ENCODE peak calls at places on chromosomes 16 and 17, in seven cellular contexts. P is Peyer's patch, K is GM23248, S is H1, I is transverse colon, E is OCI-LY7, J is heart left ventricle. F is an unnamed sample.

GRCh38 chr16:4053663-4054479 is 62.4 kb downstream of the ADCY9 start:
- DNase-seq in E (no peak), P (peak), I (peak), J (no peak), K (peak), S (no peak), F (no peak)

GRCh38 chr16:89143201-89143741 is 28.3 kb upstream of the CDH15 start:
- DNase-seq in I (no peak), J (no peak), K (no peak), S (no peak), E (no peak), P (no peak), F (no peak)

GRCh38 chr16:69482410-69482951 is 58.1 kb downstream of the CYB5B start:
- DNase-seq in E (no peak), S (no peak), J (peak), P (no peak), K (peak), I (no peak), F (no peak)

GRCh38 chr17:67557921-67558320 is 159.8 kb upstream of the NOL11 start:
- DNase-seq in E (no peak), K (peak), S (no peak), I (no peak), J (no peak), P (no peak), F (no peak)

GRCh38 chr17:30824002-30824355 is 513 bp downstream of the CRLF3 start:
- DNase-seq in S (no peak), K (peak), P (no peak), I (peak), E (peak), J (no peak), F (no peak)

GRCh38 chr16:86990451-86990850 is 326.7 kb downstream of the C16orf95 start:
- DNase-seq in S (no peak), J (no peak), P (no peak), I (no peak), K (no peak), E (no peak), F (no peak)

GRCh38 chr17:36183001-36183810 is 6.8 kb upstream of the TBC1D3B start:
- DNase-seq in S (no peak), P (peak), J (peak), K (peak), E (no peak), I (peak), F (no peak)

GRCh38 chr17:56150631-56151030 is 2.6 kb upstream of the ANKFN1 start:
- DNase-seq in J (no peak), S (no peak), E (no peak), P (no peak), K (no peak), I (no peak), F (no peak)

GRCh38 chr17:44998646-44999045 is 30.5 kb upstream of the C1QL1 start:
- DNase-seq in I (no peak), J (no peak), E (no peak), S (no peak), P (no peak), K (no peak), F (peak)

GRCh38 chr17:49067163-49067562 is 65.4 kb upstream of the B4GALNT2 start:
- DNase-seq in S (no peak), J (no peak), K (no peak), E (no peak), I (no peak), P (no peak), F (no peak)

GRCh38 chr17:42971589-42971988 is 7.3 kb upstream of the AARSD1 start:
- DNase-seq in K (no peak), J (no peak), P (no peak), E (no peak), I (no peak), S (no peak), F (no peak)

GRCh38 chr17:30493802-30494201 is 16.6 kb downstream of the GOSR1 start:
- DNase-seq in K (no peak), J (no peak), P (no peak), E (no peak), S (no peak), I (no peak), F (no peak)

GRCh38 chr16:78353610-78354009 is 254.2 kb downstream of the WWOX start:
- DNase-seq in K (no peak), E (no peak), I (no peak), J (no peak), S (no peak), P (no peak), F (no peak)

GRCh38 chr17:55818451-55819375 is 67.9 kb downstream of the PCTP start:
- DNase-seq in I (no peak), E (no peak), J (no peak), P (no peak), S (no peak), K (no peak), F (peak)

GRCh38 chr16:84459941-84460405 is 44.5 kb downstream of the MEAK7 start:
- DNase-seq in I (no peak), J (no peak), P (peak), K (no peak), E (no peak), S (no peak), F (no peak)

GRCh38 chr17:9893606-9894005 is 11.5 kb downstream of the RCVRN start:
- DNase-seq in J (no peak), K (peak), P (no peak), E (no peak), I (no peak), S (no peak), F (no peak)

GRCh38 chr17:54992797-54993639 is 24.5 kb downstream of the STXBP4 start:
- DNase-seq in E (peak), K (peak), J (no peak), P (no peak), I (no peak), S (no peak), F (peak)

GRCh38 chr16:30720694-30721093 is 21.7 kb downstream of the SRCAP start:
- DNase-seq in I (no peak), K (no peak), P (no peak), E (no peak), J (no peak), S (no peak), F (no peak)

GRCh38 chr16:64872101-64872500 is 249.8 kb downstream of the CDH11 start:
- DNase-seq in J (no peak), I (no peak), S (no peak), K (no peak), P (no peak), E (no peak), F (no peak)

GRCh38 chr16:27972500-27972899 is 91.0 kb downstream of the GSG1L start:
- DNase-seq in K (peak), E (peak), J (no peak), S (no peak), I (peak), P (peak), F (peak)

GRCh38 chr17:73643846-73644144 is 450 bp downstream of the SDK2 start:
- DNase-seq in E (no peak), K (no peak), I (no peak), P (no peak), J (no peak), S (no peak), F (no peak)

GRCh38 chr16:21156767-21157467 is 1.6 kb upstream of the LDAF1 start:
- DNase-seq in K (peak), J (peak), S (no peak), P (peak), I (peak), E (peak), F (peak)

GRCh38 chr17:49632201-49632600 is 45.7 kb downstream of the SPOP start:
- DNase-seq in P (no peak), E (no peak), I (no peak), K (no peak), J (no peak), S (no peak), F (no peak)

GRCh38 chr17:30203471-30203981 is 32.0 kb downstream of the SLC6A4 start:
- DNase-seq in J (no peak), I (no peak), K (no peak), E (no peak), S (peak), P (no peak), F (no peak)

GRCh38 chr16:68345351-68345810 is 34.6 kb downstream of the PRMT7 start:
- DNase-seq in S (no peak), J (peak), K (no peak), P (no peak), I (no peak), E (no peak), F (peak)

GRCh38 chr16:22008215-22009142 is 568 bp downstream of the MOSMO start:
- DNase-seq in J (peak), K (peak), I (peak), S (no peak), P (peak), E (peak), F (no peak)

GRCh38 chr17:79798296-79799173 is 1.7 kb upstream of the CBX8 start:
- DNase-seq in K (peak), I (no peak), P (no peak), S (no peak), J (no peak), E (no peak), F (no peak)

GRCh38 chr16:20851601-20852000 is 45.3 kb downstream of the REXO5 start:
- DNase-seq in S (no peak), E (no peak), K (peak), I (peak), J (peak), P (peak), F (no peak)

GRCh38 chr16:47342055-47342454 is 118.8 kb downstream of the ITFG1 start:
- DNase-seq in P (no peak), S (no peak), I (no peak), E (no peak), J (no peak), K (peak), F (no peak)

DNA sequence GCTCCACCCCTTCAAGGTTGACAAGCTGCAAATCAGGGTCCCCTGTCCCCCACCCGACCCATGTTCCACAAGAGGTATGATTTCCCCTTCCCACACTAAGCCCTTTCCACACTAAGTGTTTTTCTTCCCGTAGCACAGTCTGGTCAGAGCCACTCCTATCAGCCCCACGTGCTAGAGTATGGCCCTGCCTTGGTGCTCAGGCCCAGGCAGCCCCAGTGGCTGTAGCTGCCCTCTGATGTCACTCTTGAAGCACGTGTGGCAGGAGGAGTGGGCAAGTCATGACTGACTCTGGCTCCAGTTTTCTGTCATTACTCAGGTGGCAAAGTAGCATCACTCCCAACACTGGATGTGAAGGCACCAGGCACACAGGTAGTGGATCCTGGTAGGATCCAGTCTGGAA is 35.4 kb upstream of the ERN1 start:
- DNase-seq in P (no peak), K (no peak), E (no peak), S (no peak), J (no peak), I (no peak), F (no peak)
- H3K4me3 ChIP-seq in P (no peak), K (no peak), E (no peak), S (no peak), J (no peak), I (no peak), F (no peak)

GRCh38 chr16:354286-354881 is 1.9 kb upstream of the AXIN1 start:
- DNase-seq in K (no peak), J (no peak), S (no peak), I (no peak), E (no peak), P (no peak), F (no peak)
- H3K4me3 ChIP-seq in K (no peak), J (no peak), S (no peak), I (no peak), E (no peak), P (no peak), F (no peak)

DNA sequence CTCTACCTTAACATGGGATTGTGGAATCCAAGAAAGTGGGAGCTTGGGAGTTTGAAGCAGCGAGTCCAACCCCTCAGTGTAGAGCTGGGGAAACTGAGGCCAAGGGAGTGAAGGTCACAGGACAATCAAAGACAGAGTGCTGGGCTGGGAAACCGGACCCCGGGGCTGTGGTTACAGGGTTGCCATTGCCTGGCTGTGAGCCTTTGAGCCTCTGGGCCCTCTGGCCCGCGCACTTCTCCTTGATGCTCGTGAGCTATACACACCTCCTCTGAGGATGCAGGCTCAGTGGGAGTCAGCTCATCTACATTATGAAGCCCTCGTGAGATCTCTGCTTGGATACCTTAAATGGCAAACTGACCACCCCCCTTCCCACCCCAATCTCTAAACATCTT is 2.1 kb downstream of the ABCC3 start:
- DNase-seq in P (no peak), K (no peak), S (no peak), E (no peak), J (no peak), I (no peak), F (no peak)
- H3K4me3 ChIP-seq in P (no peak), K (no peak), S (no peak), E (no peak), J (no peak), I (no peak), F (no peak)

GRCh38 chr17:7221281-7222092 is 1.7 kb downstream of the ACADVL start:
- DNase-seq in I (no peak), E (no peak), P (no peak), K (no peak), J (no peak), S (no peak), F (no peak)
- H3K4me3 ChIP-seq in I (no peak), E (no peak), P (no peak), K (peak), J (peak), S (no peak), F (no peak)

DNA sequence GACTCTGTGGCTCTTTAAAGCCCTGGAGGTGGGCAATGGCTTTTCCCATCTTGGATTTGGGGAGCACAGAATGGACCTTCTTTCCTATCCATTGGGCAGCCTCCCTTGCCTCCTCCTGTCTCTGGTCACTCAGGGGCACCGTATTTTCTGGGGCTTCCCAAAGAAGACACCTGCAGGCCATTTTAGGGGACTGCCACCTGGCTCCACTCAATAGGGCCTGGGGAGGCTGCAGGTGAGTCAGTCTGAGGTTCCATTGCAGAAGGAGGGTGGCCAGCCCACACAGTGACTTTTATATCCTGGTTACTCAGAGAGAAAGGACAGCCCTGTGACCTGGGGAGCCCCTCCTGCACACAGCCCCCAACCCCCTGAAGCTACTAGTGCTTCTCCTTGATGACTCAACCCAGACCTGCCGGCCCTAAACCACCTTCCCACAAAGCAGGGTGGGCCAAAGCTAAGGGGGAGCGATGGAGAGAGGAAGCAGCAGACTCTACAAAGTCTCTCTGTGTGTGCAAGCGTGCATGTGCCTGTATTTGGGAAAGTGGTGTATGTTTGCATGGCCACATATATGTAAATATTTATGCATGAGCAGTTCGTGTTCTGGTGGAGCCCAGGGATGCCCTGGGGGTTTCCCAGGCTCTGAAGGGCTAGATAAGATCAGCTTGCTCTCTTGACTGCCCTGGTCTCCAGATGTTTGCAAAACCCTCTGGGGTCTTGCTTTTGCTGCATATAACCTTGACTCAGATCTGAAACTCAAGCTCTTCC is 5.0 kb downstream of the CX3CL1 start:
- DNase-seq in I (no peak), J (no peak), P (no peak), S (no peak), K (no peak), E (peak), F (no peak)
- H3K4me3 ChIP-seq in I (no peak), J (no peak), P (no peak), S (no peak), K (no peak), E (no peak), F (no peak)

GRCh38 chr17:1280652-1281051 is 1.2 kb downstream of the TRARG1 start:
- DNase-seq in S (no peak), K (no peak), P (no peak), I (no peak), J (no peak), E (no peak), F (no peak)
- H3K4me3 ChIP-seq in S (no peak), K (no peak), P (no peak), I (no peak), J (no peak), E (no peak), F (no peak)

DNA sequence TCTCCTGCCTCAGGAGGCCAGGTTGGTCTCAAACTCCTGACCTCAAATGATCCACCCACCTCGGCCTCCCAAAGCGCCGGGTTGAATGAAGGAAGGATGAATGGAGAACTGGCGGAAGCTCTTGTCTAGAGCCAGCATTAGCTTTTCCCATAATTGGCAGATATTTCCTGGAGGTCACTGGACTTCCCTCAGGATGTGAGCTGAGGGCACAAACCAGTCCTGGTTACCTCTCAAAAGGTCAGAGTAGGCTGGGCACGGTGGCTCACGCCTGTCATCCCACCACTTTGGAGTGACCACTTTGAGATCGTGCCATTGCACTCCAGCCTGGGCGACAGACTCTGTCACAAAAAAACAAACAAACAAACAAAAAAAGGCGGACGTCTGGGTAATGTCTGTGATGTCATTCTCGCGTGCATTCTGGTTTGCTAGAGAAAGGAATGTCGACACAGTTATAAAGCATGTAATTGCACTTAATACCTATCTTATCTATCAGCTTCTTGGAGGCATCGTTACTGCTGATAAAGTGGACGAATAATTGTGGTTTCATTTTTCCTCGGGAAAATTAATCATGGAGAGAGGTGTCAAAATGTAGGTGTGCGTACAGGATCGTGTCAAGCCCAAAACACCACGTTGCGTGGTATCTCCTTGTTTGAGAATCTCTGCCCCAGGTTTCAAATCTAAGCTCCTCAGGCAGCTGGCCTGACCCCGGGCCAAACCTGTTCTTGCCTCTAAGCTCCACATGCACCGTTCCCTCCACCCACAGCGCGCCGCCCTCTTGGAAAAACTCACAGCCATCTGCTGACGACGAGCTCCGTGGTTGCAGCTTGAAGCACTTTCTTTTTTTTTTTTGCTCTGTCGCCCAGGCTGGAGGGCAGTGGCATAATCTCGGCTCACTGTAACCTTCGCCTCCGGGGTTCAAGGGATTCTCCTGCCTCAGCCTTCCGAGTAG is 6.4 kb upstream of the CRK start:
- DNase-seq in I (no peak), S (no peak), J (no peak), K (no peak), E (no peak), P (no peak), F (no peak)
- H3K4me3 ChIP-seq in I (no peak), S (no peak), J (no peak), K (no peak), E (peak), P (no peak), F (no peak)

GRCh38 chr17:74971069-74971841 is 1.3 kb downstream of the HID1 start:
- DNase-seq in E (no peak), P (no peak), K (no peak), J (no peak), S (no peak), I (no peak), F (no peak)

GRCh38 chr17:74970395-74970794 is 2.2 kb downstream of the HID1 start:
- DNase-seq in I (no peak), K (no peak), P (no peak), J (peak), E (no peak), S (no peak), F (no peak)

GRCh38 chr17:74971842-74972106 is 785 bp downstream of the HID1 start:
- DNase-seq in K (no peak), I (no peak), E (no peak), P (no peak), J (no peak), S (no peak), F (no peak)

GRCh38 chr17:74972107-74972972 is at the start of gene HID1:
- DNase-seq in K (peak), S (no peak), J (peak), P (peak), E (peak), I (peak), F (peak)

GRCh38 chr17:74972973-74973328 is 392 bp upstream of the HID1 start:
- DNase-seq in I (no peak), J (no peak), E (no peak), K (no peak), S (no peak), P (no peak), F (no peak)
- H3K4me3 ChIP-seq in I (no peak), J (peak), E (peak), K (no peak), S (peak), P (peak), F (peak)

DNA sequence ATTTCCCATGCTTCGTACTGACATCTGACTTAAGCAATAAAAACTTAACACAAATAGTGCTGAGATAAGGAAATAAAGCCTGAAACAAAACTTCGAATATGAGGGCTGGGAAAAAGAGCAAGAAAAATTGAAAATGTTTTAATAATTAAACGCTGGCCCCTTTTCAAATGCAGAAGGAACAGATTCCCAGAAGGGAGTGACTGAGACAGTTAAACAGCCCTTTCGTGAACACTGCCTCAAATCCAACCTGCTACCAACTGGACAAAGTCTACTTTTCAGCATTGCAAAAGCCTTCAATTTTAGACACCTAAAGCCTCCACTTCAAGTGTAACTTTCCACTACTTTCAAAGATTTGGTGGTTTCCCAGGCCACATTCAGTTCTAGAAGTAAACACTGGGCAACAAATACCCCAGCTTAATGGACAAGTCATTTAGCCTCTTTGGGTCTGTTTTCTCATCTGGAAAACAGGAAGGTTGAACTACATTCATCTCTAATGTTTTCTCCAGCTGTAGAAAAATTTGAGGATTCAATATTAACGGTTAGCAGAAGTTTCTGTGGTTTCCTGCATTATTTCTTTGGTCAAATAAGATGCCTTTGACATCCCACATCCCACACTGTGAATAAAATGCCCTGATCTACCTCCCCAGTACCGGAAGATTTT is 11.8 kb downstream of the RFFL start:
- DNase-seq in S (no peak), J (no peak), P (no peak), K (peak), I (no peak), E (no peak), F (no peak)
- H3K4me3 ChIP-seq in S (no peak), J (no peak), P (no peak), K (no peak), I (no peak), E (no peak), F (peak)